ENCODE peak calls at places on chromosomes 2 and 18, in eight cellular contexts. N is astrocyte; U is tibial nerve; F is CD4-positive, alpha-beta T cell; B is fibroblast of mammary gland; D is brain microvascular endothelial cell; X is WTC11; Z is AG09319. K is an unnamed sample.

GRCh38 chr18:59570101-59570875 is 126.9 kb downstream of the CCBE1 start:
- DNase-seq in U (no peak), X (no peak), Z (no peak), F (no peak), D (no peak), B (no peak), N (peak; percentile 19), K (no peak)

GRCh38 chr2:24917086-24917485 is 3.0 kb downstream of the ADCY3 start:
- DNase-seq in Z (no peak), F (no peak), D (peak; percentile 39), N (peak; percentile 23), X (no peak), U (no peak), B (no peak), K (no peak)

GRCh38 chr2:235366847-235367246 is 127.0 kb upstream of the AGAP1 start:
- DNase-seq in B (no peak), Z (no peak), U (no peak), N (no peak), D (no peak), X (no peak), F (no peak), K (no peak)

GRCh38 chr2:227508001-227508400 is 36.0 kb downstream of the AGFG1 start:
- DNase-seq in U (no peak), B (peak; percentile 11), F (no peak), D (no peak), N (no peak), Z (no peak), X (no peak), K (no peak)

GRCh38 chr2:136156411-136156810 is 38.5 kb upstream of the CXCR4 start:
- DNase-seq in D (no peak), X (no peak), Z (no peak), N (no peak), F (no peak), B (no peak), U (no peak), K (no peak)

GRCh38 chr2:45722477-45722876 is 71.0 kb downstream of the PRKCE start:
- DNase-seq in U (no peak), F (no peak), X (no peak), D (no peak), Z (no peak), N (no peak), B (no peak), K (no peak)

GRCh38 chr18:79849328-79850207 is 51.8 kb downstream of the KCNG2 start:
- DNase-seq in D (no peak), X (no peak), B (no peak), N (no peak), U (no peak), F (no peak), Z (no peak), K (no peak)

GRCh38 chr18:77056399-77057015 is 76.1 kb downstream of the MBP start:
- DNase-seq in X (no peak), B (peak; percentile 19), Z (no peak), N (no peak), D (no peak), F (no peak), U (no peak), K (no peak)

GRCh38 chr2:128786800-128787478 is 468.3 kb upstream of the HS6ST1 start:
- DNase-seq in F (no peak), Z (no peak), D (no peak), U (no peak), N (peak; percentile 28), B (peak; percentile 8), X (no peak), K (no peak)

GRCh38 chr2:25056391-25056821 is 14.5 kb downstream of the EFR3B start:
- DNase-seq in N (no peak), Z (no peak), F (no peak), B (no peak), D (no peak), X (no peak), U (no peak), K (no peak)

GRCh38 chr2:235026649-235027557 is 75.1 kb downstream of the SH3BP4 start:
- DNase-seq in F (no peak), N (peak; percentile 59), B (peak; percentile 72), X (no peak), D (no peak), Z (peak; percentile 11), U (peak; percentile 31), K (no peak)

GRCh38 chr2:28276076-28276618 is 116.5 kb upstream of the FOSL2 start:
- DNase-seq in B (peak; percentile 99), N (peak; percentile 99), D (peak; percentile 95), Z (peak; percentile 87), F (no peak), X (no peak), U (no peak), K (no peak)

GRCh38 chr2:152415811-152416210 is 80.8 kb downstream of the FMNL2 start:
- DNase-seq in B (peak; percentile 33), Z (no peak), U (no peak), X (no peak), D (no peak), F (no peak), N (no peak), K (no peak)

DNA sequence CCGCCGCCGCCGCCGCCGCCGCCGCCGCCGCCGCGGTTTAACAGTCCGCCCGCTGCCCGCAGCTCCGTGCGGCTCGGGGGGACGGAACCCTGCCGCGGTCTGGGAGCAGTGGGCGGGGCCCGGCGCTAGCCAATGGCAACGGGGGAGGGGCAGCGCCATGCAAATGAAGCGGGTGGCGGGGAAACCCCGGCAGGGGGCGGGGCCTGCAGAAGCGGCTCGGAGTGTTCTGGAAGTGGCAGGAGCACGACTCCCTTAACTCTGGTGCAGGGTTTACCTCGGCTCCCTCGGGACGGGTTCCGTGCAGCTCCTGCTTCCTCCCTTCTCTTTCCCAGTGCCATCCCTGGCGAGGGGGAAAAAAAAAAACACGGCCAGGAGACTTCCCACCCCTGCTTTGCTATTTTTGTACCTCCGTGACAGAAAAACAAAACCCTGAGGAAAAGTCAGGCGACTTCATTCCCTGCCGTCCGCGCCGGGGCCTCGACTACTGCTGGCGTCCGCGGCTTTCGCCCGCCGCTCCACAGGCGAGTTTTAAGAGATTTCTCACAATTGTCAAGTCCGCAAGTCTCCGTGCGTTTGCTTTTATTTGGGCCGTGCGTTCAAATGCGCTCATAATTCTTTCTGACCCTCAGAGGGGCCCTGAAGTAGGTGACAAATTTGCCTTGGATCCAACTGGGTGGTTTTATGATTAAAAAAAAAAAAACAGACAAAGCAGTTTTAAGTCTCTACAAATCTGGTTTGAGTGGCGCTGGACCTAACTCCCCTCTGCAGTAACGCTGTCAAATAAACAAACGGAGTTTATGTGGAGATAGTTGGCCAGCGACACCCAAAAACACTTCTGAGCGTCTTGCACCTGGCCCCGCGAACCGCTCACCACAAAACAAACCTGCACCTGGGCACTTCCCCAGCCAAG is at the start of gene KANSL1L:
- DNase-seq in B (peak; percentile 91), N (peak; percentile 88), X (peak; percentile 99), D (peak; percentile 98), Z (peak; percentile 90), F (peak; percentile 95), U (peak; percentile 99), K (peak; percentile 98)
- TF ChIP-seq CTCF in B (no peak), N (no peak), X (no peak), D (no peak), Z (no peak), F (no peak), U (no peak), K (no peak)

GRCh38 chr2:222982010-222982908 is 69.7 kb upstream of the KCNE4 start:
- DNase-seq in B (peak; percentile 88), Z (peak; percentile 85), N (peak; percentile 74), X (peak; percentile 46), D (peak; percentile 83), U (peak; percentile 17), F (no peak), K (no peak)
- TF ChIP-seq CTCF in B (peak; percentile 83), Z (peak; percentile 85), N (peak; percentile 42), X (no peak), D (peak; percentile 88), U (peak; percentile 44), F (no peak), K (no peak)

DNA sequence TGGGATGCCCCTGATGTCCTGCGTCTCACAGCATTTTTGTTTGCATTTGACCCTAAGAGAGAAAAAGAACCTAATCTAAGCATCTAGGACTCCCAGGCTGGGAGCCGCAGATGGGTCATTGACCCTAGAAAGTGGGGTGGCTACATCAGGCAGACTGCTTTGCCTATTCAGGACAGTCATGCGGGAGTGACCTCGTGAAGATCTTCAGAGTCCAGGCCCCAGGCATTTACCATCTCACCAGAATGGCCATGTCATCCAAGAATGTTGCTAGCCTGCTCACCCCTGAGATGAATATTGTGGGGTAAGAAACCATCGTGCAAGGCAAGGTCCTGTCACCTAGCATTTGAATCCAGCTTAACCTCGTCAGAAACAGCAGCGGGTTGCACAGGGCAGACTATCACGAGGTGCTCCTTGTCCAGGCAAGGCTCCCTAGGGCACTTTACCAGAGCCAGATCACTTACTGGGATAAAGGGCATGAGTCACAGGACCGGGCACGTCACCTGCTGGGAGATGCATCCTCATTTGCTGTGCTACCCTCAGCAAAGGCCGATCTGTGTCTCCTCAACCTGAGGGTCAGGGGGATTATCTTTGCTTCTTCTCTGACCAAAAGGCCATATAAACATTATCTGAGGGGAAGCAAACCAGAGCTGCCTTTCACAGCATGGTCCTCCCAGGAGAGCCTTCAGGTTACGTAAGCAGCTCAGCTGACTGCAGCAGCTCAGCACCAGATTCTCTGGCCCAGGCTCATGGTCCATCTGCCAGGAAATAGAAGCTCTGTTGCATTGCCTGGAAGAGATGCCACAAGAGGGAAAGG is 162.3 kb downstream of the ACKR3 start:
- DNase-seq in U (peak; percentile 73), B (peak; percentile 90), D (no peak), N (peak; percentile 25), X (no peak), Z (no peak), F (no peak), K (no peak)
- TF ChIP-seq CTCF in U (no peak), B (no peak), D (no peak), N (no peak), X (no peak), Z (no peak), F (no peak), K (no peak)

DNA sequence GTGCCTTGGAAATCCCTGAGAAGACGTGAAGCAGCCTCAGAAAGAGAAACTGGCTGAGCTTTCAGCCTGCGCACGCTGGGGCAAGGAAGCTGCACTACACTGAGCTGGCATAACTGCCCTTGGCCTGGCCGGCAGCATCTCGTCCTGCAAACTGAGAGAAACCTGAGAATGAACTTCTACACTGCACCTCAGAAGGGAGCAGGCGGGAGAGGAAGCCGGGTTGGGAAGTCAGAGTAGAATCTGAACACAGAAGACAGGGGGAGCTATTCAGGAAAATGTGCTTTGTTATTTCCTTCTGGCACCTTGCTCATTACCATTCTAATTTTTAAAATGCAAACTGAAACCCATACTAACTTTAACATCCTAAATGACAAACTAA is 70.9 kb downstream of the ZEB2 start:
- DNase-seq in U (no peak), Z (no peak), X (peak; percentile 57), N (no peak), B (no peak), D (no peak), F (no peak), K (no peak)
- TF ChIP-seq CTCF in U (peak; percentile 33), Z (peak; percentile 32), X (peak; percentile 19), N (no peak), B (peak; percentile 4), D (peak; percentile 53), F (no peak), K (no peak)

DNA sequence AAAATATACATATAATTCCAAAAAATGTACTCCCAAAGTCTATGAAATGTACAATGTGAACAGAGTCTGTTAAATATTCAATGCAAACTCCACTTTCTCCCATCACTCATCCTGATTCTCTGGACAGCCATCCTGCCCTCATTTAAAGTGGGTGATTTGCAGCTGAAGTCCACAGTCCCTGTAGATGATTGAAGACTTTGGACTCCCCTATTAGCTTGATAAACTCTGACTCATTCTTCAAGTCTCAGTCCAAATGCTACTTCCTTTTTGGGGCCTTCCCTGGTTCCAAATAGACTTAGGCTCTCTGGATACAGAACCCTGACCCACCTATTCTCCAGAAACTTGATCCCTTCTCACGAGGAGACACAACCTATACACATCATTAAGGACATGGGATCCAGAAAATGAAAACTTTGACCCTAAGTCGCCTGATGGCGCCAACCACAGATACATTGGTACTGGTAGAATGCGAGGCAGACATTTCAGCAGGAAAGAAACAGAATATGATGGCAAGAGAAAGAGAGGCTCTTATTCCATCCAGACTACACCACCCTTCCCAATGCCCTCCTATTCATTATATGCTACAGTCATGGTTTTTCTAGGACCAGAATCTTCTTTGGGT is 122.7 kb downstream of the VIT start:
- DNase-seq in N (no peak), B (no peak), Z (no peak), F (no peak), D (no peak), X (peak; percentile 30), U (no peak), K (no peak)
- TF ChIP-seq CTCF in N (no peak), B (no peak), Z (no peak), F (no peak), D (no peak), X (no peak), U (no peak), K (no peak)

K was measured in natural killer cell.